ENCODE peak calls at places on chromosomes 13 and 19, in five cellular contexts. R is stimulated activated CD8-positive, alpha-beta memory T cell treated with anti-CD3 and anti-CD28 coated beads, Interleukin-7, amount 100 ng/mL, for 1 hour; U is activated T-helper 1 cell treated with anti-CD3 and anti-CD28 coated beads, Interleukin-12 subunit alpha, Interleukin-12 subunit beta, Interleukin-2, Interleukin-4 antibody, amounts not matched to agents 30 ng/mL and 10 ng/mL and 1 ng/mL, durations not matched to agents 14 hours and 24 hours and 36 hours; P is GM04504; T is activated CD8-positive, alpha-beta memory T cell treated with anti-CD3 and anti-CD28 coated beads for 4 hours. N is an unnamed sample.

GRCh38 chr13:99589575-99589974 is 88.3 kb downstream of the TM9SF2 start:
- DNase-seq in U (no peak), P (no peak), R (no peak), T (no peak), N (no peak)

GRCh38 chr13:112972258-112972657 is 3.2 kb downstream of the MCF2L start:
- DNase-seq in U (no peak), P (no peak), T (no peak), R (no peak), N (no peak)

GRCh38 chr19:51339313-51339686 is 2.6 kb downstream of the VSIG10L start:
- DNase-seq in U (no peak), P (no peak), T (no peak), R (no peak), N (no peak)

GRCh38 chr19:4744451-4745170 is 21.0 kb upstream of the DPP9 start:
- DNase-seq in T (no peak), U (no peak), R (no peak), P (peak), N (no peak)

GRCh38 chr19:6801397-6802086 is 29.0 kb downstream of the VAV1 start:
- DNase-seq in T (peak), P (no peak), R (peak), U (peak), N (peak)

GRCh38 chr13:51636349-51636890 is 52.2 kb downstream of the WDFY2 start:
- DNase-seq in P (no peak), T (no peak), R (no peak), U (no peak), N (no peak)

GRCh38 chr13:113399755-113400149 is 35.8 kb upstream of the GRTP1 start:
- DNase-seq in T (no peak), R (no peak), U (no peak), P (no peak), N (no peak)

GRCh38 chr13:38697628-38698333 is 10.9 kb downstream of the FREM2 start:
- DNase-seq in U (no peak), T (no peak), P (no peak), R (no peak), N (no peak)

GRCh38 chr13:49292742-49293498 is 45.2 kb downstream of the CDADC1 start:
- DNase-seq in R (no peak), U (no peak), T (no peak), P (no peak), N (no peak)

GRCh38 chr13:110471833-110472162 is 89.7 kb downstream of the RAB20 start:
- DNase-seq in P (no peak), R (no peak), T (no peak), U (no peak), N (peak)

GRCh38 chr19:35438527-35438926 is 9.5 kb upstream of the FFAR2 start:
- DNase-seq in R (no peak), U (no peak), T (no peak), P (no peak), N (no peak)

GRCh38 chr19:35249848-35250711 is 1.3 kb downstream of the LSR start:
- DNase-seq in R (no peak), U (no peak), T (no peak), P (no peak), N (no peak)